ENCODE peak calls at places on chromosomes 2 and 18, in five cellular contexts. One of them, this sample, is unnamed. For H3K9me3, the result is how much of the 10 kb centered on the place peaks cover.

GRCh38 chr2:181466661-181467576 is 9.7 kb downstream of the ITGA4 start:
- DNase-seq in IMR-90: peak
- DNase-seq in OCI-LY7: peak
- DNase-seq in GM23248: peak
- DNase-seq in mesenchymal stem cell: peak
- DNase-seq in this sample: no peak

GRCh38 chr2:2251255-2251654 is 79.8 kb downstream of the MYT1L start:
- DNase-seq in GM23248: no peak
- DNase-seq in OCI-LY7: no peak
- DNase-seq in IMR-90: no peak
- DNase-seq in mesenchymal stem cell: no peak
- DNase-seq in this sample: no peak

GRCh38 chr2:120496759-120497158 is 150.8 kb downstream of the INHBB start:
- DNase-seq in OCI-LY7: no peak
- DNase-seq in IMR-90: no peak
- DNase-seq in mesenchymal stem cell: no peak
- DNase-seq in GM23248: no peak
- DNase-seq in this sample: no peak

GRCh38 chr2:218716070-218716469 is 5.4 kb downstream of the TTLL4 start:
- DNase-seq in IMR-90: peak
- DNase-seq in mesenchymal stem cell: no peak
- DNase-seq in OCI-LY7: no peak
- DNase-seq in GM23248: no peak
- DNase-seq in this sample: peak

GRCh38 chr2:199405241-199405640 is 52.5 kb downstream of the SATB2 start:
- DNase-seq in GM23248: peak
- DNase-seq in OCI-LY7: no peak
- DNase-seq in mesenchymal stem cell: peak
- DNase-seq in IMR-90: peak
- DNase-seq in this sample: no peak

GRCh38 chr2:104562537-104562936 is 291.4 kb upstream of the POU3F3 start:
- DNase-seq in GM23248: no peak
- DNase-seq in mesenchymal stem cell: no peak
- DNase-seq in IMR-90: no peak
- DNase-seq in OCI-LY7: no peak
- DNase-seq in this sample: no peak

GRCh38 chr2:208156439-208156838 is 7.0 kb downstream of the CRYGA start:
- DNase-seq in mesenchymal stem cell: no peak
- DNase-seq in OCI-LY7: no peak
- DNase-seq in IMR-90: no peak
- DNase-seq in GM23248: no peak
- DNase-seq in this sample: no peak

GRCh38 chr2:212958757-212959295 is 192.6 kb downstream of the IKZF2 start:
- DNase-seq in IMR-90: peak
- DNase-seq in GM23248: peak
- DNase-seq in mesenchymal stem cell: peak
- DNase-seq in OCI-LY7: no peak
- DNase-seq in this sample: no peak

GRCh38 chr2:75200140-75200985 is 1.0 kb upstream of the TACR1 start:
- DNase-seq in IMR-90: peak
- DNase-seq in mesenchymal stem cell: peak
- DNase-seq in OCI-LY7: no peak
- DNase-seq in GM23248: peak
- DNase-seq in this sample: peak

GRCh38 chr2:216775043-216775453 is 79.7 kb upstream of the IGFBP5 start:
- DNase-seq in GM23248: peak
- DNase-seq in mesenchymal stem cell: peak
- DNase-seq in IMR-90: peak
- DNase-seq in OCI-LY7: no peak
- DNase-seq in this sample: peak

GRCh38 chr2:74777161-74777900 is 56.6 kb upstream of the HK2 start:
- DNase-seq in GM23248: no peak
- DNase-seq in mesenchymal stem cell: no peak
- DNase-seq in OCI-LY7: peak
- DNase-seq in IMR-90: no peak
- DNase-seq in this sample: no peak

GRCh38 chr2:109126501-109126860 is 2.5 kb upstream of the SH3RF3 start:
- DNase-seq in OCI-LY7: no peak
- DNase-seq in GM23248: peak
- DNase-seq in IMR-90: peak
- DNase-seq in mesenchymal stem cell: peak
- DNase-seq in this sample: peak

GRCh38 chr2:45992021-45992745 is 305.0 kb upstream of the EPAS1 start:
- DNase-seq in OCI-LY7: no peak
- DNase-seq in mesenchymal stem cell: no peak
- DNase-seq in IMR-90: peak
- DNase-seq in GM23248: peak
- DNase-seq in this sample: no peak

GRCh38 chr2:70797502-70797901 is 7.1 kb upstream of the FIGLA start:
- DNase-seq in GM23248: no peak
- DNase-seq in OCI-LY7: no peak
- DNase-seq in mesenchymal stem cell: no peak
- DNase-seq in IMR-90: no peak
- DNase-seq in this sample: no peak

GRCh38 chr2:149076863-149077412 is 38.4 kb downstream of the LYPD6B start:
- DNase-seq in mesenchymal stem cell: no peak
- DNase-seq in OCI-LY7: no peak
- DNase-seq in GM23248: no peak
- DNase-seq in IMR-90: no peak
- DNase-seq in this sample: peak

GRCh38 chr2:204486855-204487254 is 58.4 kb upstream of the PARD3B start:
- DNase-seq in IMR-90: peak
- DNase-seq in OCI-LY7: no peak
- DNase-seq in mesenchymal stem cell: no peak
- DNase-seq in GM23248: peak
- DNase-seq in this sample: no peak

GRCh38 chr2:134491796-134492441 is 226.9 kb downstream of the TMEM163 start:
- DNase-seq in IMR-90: no peak
- DNase-seq in GM23248: no peak
- DNase-seq in mesenchymal stem cell: no peak
- DNase-seq in OCI-LY7: no peak
- DNase-seq in this sample: no peak

GRCh38 chr2:14816069-14816738 is 183.7 kb downstream of the LRATD1 start:
- DNase-seq in IMR-90: no peak
- DNase-seq in mesenchymal stem cell: no peak
- DNase-seq in GM23248: no peak
- DNase-seq in OCI-LY7: no peak
- DNase-seq in this sample: no peak

GRCh38 chr2:64142817-64143153 is 1.4 kb downstream of the PELI1 start:
- DNase-seq in OCI-LY7: no peak
- DNase-seq in GM23248: peak
- DNase-seq in IMR-90: peak
- DNase-seq in mesenchymal stem cell: no peak
- DNase-seq in this sample: peak

GRCh38 chr2:26691881-26692813 is at the start of gene KCNK3:
- DNase-seq in IMR-90: peak
- DNase-seq in mesenchymal stem cell: peak
- DNase-seq in OCI-LY7: no peak
- DNase-seq in GM23248: peak
- DNase-seq in this sample: peak

GRCh38 chr2:54613794-54614257 is 109.6 kb upstream of the EML6 start:
- DNase-seq in OCI-LY7: no peak
- DNase-seq in IMR-90: peak
- DNase-seq in mesenchymal stem cell: no peak
- DNase-seq in GM23248: peak
- DNase-seq in this sample: no peak
- H3K9me3 ChIP-seq in OCI-LY7: under half
- H3K9me3 ChIP-seq in IMR-90: under half
- H3K9me3 ChIP-seq in mesenchymal stem cell: under half
- H3K9me3 ChIP-seq in GM23248: under half
- H3K9me3 ChIP-seq in this sample: under half

GRCh38 chr2:164642268-164642667 is 21.0 kb upstream of the GRB14 start:
- DNase-seq in OCI-LY7: no peak
- DNase-seq in GM23248: no peak
- DNase-seq in mesenchymal stem cell: no peak
- DNase-seq in IMR-90: no peak
- DNase-seq in this sample: no peak
- H3K4me2 ChIP-seq in OCI-LY7: no peak
- H3K4me2 ChIP-seq in GM23248: no peak
- H3K4me2 ChIP-seq in mesenchymal stem cell: no peak
- H3K4me2 ChIP-seq in IMR-90: no peak
- H3K4me2 ChIP-seq in this sample: no peak

DNA sequence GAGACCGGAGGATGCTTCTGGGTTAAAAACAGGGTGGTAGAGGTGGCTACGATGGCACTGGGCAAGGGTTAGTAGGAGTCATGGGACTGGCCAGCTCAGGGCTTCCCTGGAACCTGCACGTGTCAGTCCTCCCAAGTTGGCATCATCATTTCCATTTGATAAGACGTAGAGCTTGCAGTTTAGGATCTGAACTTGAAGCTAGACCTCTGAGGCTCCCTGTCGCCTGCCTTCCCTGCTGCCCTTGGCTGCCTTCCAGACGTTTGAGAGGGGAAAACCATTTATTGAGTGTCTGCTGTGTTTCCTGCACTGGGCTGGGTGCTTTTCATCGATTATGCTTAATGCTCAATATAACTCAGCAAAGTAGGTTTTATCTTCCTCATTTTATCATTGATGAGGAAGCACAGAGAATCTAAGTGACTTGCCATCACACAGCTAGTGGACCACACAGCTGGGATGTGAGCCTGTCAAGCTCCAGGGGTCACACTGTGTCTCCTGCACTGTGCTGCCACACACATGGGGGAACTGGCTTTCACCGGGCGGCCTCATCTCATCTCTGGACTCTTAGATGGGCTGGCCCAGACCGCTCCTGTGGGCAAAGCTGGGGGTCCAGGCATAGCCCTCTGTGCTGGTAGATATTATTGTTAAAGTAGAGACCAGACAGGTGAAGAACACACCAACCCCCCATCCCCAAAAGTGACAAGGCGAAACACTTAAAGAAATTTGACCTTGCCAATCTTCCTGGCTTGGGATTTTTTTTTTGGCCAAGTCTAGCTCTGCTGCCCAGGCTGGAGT is 7.8 kb downstream of the NT5DC4 start:
- DNase-seq in OCI-LY7: no peak
- DNase-seq in mesenchymal stem cell: no peak
- DNase-seq in GM23248: no peak
- DNase-seq in IMR-90: no peak
- DNase-seq in this sample: no peak
- H2AFZ ChIP-seq in OCI-LY7: no peak
- H2AFZ ChIP-seq in mesenchymal stem cell: no peak
- H2AFZ ChIP-seq in GM23248: no peak
- H2AFZ ChIP-seq in IMR-90: peak
- H2AFZ ChIP-seq in this sample: peak

DNA sequence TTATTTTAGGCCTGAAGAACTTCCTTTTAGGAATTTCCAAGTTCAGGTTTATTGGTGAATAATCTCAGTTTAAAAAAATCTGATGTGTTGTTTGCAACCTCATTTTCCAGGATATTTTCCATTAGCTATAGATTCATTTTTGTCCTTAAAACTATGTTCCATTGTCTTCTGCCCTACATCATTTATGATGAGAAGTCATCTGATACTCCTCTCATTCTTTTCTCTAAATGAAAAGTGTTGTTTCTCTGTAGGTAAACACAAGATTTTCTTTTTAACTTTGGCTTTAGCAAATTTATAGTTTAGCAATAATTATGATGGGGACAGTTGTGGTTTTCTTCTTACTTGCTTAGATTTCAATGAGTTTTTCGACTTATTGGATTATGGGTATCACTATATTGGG is 427.3 kb downstream of the DCDC2C start:
- DNase-seq in GM23248: no peak
- DNase-seq in IMR-90: no peak
- DNase-seq in mesenchymal stem cell: no peak
- DNase-seq in OCI-LY7: no peak
- DNase-seq in this sample: no peak
- H3K9me3 ChIP-seq in GM23248: under half
- H3K9me3 ChIP-seq in IMR-90: under half
- H3K9me3 ChIP-seq in mesenchymal stem cell: half or more
- H3K9me3 ChIP-seq in OCI-LY7: under half
- H3K9me3 ChIP-seq in this sample: under half

GRCh38 chr2:224032283-224032682 is 6.8 kb downstream of the SERPINE2 start:
- DNase-seq in mesenchymal stem cell: no peak
- DNase-seq in OCI-LY7: no peak
- DNase-seq in GM23248: no peak
- DNase-seq in IMR-90: no peak
- DNase-seq in this sample: no peak
- H3K4me2 ChIP-seq in mesenchymal stem cell: no peak
- H3K4me2 ChIP-seq in OCI-LY7: no peak
- H3K4me2 ChIP-seq in GM23248: peak
- H3K4me2 ChIP-seq in IMR-90: no peak
- H3K4me2 ChIP-seq in this sample: no peak

GRCh38 chr18:7117390-7118355 is at the start of gene LAMA1:
- DNase-seq in mesenchymal stem cell: no peak
- DNase-seq in GM23248: peak
- DNase-seq in IMR-90: peak
- DNase-seq in OCI-LY7: no peak
- DNase-seq in this sample: peak
- H2AFZ ChIP-seq in mesenchymal stem cell: no peak
- H2AFZ ChIP-seq in GM23248: peak
- H2AFZ ChIP-seq in IMR-90: peak
- H2AFZ ChIP-seq in OCI-LY7: no peak
- H2AFZ ChIP-seq in this sample: peak